ENCODE peak calls at places on chromosomes 2 and 18, in four cellular contexts. One of them, this sample, is unnamed.

GRCh38 chr2:241185961-241186360 is 2.5 kb upstream of the ANO7 start:
- DNase-seq in NCI-H774: no peak
- DNase-seq in NAMALWA: no peak
- DNase-seq in HFFc6: no peak
- DNase-seq in this sample: no peak

GRCh38 chr18:10524507-10525425 is 1.1 kb upstream of the NAPG start:
- DNase-seq in NCI-H774: no peak
- DNase-seq in NAMALWA: peak
- DNase-seq in HFFc6: no peak
- DNase-seq in this sample: no peak

GRCh38 chr2:32061973-32062861 is 1.1 kb upstream of the SPAST start:
- DNase-seq in NCI-H774: peak
- DNase-seq in NAMALWA: peak
- DNase-seq in HFFc6: no peak
- DNase-seq in this sample: peak

GRCh38 chr2:63814114-63814513 is 27.6 kb upstream of the UGP2 start:
- DNase-seq in NCI-H774: no peak
- DNase-seq in NAMALWA: no peak
- DNase-seq in HFFc6: no peak
- DNase-seq in this sample: no peak

GRCh38 chr2:128607440-128607839 is 288.8 kb upstream of the HS6ST1 start:
- DNase-seq in NCI-H774: no peak
- DNase-seq in NAMALWA: no peak
- DNase-seq in HFFc6: no peak
- DNase-seq in this sample: no peak

GRCh38 chr2:131828164-131828561 is 300.5 kb downstream of the CCDC74A start:
- DNase-seq in NCI-H774: no peak
- DNase-seq in NAMALWA: no peak
- DNase-seq in HFFc6: no peak
- DNase-seq in this sample: peak

GRCh38 chr2:237894396-237894979 is 35.1 kb downstream of the RAMP1 start:
- DNase-seq in NCI-H774: no peak
- DNase-seq in NAMALWA: no peak
- DNase-seq in HFFc6: no peak
- DNase-seq in this sample: no peak

GRCh38 chr2:86072271-86072858 is 33.3 kb downstream of the POLR1A start:
- DNase-seq in NCI-H774: no peak
- DNase-seq in NAMALWA: peak
- DNase-seq in HFFc6: no peak
- DNase-seq in this sample: peak

GRCh38 chr18:5456577-5457466 is 87.0 kb downstream of the EPB41L3 start:
- DNase-seq in NCI-H774: no peak
- DNase-seq in NAMALWA: peak
- DNase-seq in HFFc6: peak
- DNase-seq in this sample: peak

GRCh38 chr2:240225660-240226475 is 85.4 kb upstream of the OTOS start:
- DNase-seq in NCI-H774: no peak
- DNase-seq in NAMALWA: no peak
- DNase-seq in HFFc6: no peak
- DNase-seq in this sample: no peak

GRCh38 chr18:44568986-44569385 is 111.7 kb upstream of the SETBP1 start:
- DNase-seq in NCI-H774: no peak
- DNase-seq in NAMALWA: no peak
- DNase-seq in HFFc6: peak
- DNase-seq in this sample: no peak

GRCh38 chr18:3704556-3705162 is 254.7 kb downstream of the TGIF1 start:
- DNase-seq in NCI-H774: no peak
- DNase-seq in NAMALWA: no peak
- DNase-seq in HFFc6: no peak
- DNase-seq in this sample: no peak

GRCh38 chr2:60710707-60711106 is 45.4 kb upstream of the PAPOLG start:
- DNase-seq in NCI-H774: no peak
- DNase-seq in NAMALWA: no peak
- DNase-seq in HFFc6: peak
- DNase-seq in this sample: peak

GRCh38 chr2:51219468-51219867 is 187.5 kb upstream of the NRXN1 start:
- DNase-seq in NCI-H774: no peak
- DNase-seq in NAMALWA: no peak
- DNase-seq in HFFc6: no peak
- DNase-seq in this sample: no peak

This sample was measured in AG20443.